ENCODE peak calls at places on chromosomes 6 and 20, in four cellular contexts. Z, L, G and H are unnamed samples.

GRCh38 chr6:143767433-143767832 is 75.7 kb upstream of the LTV1 start:
- DNase-seq in Z (no peak), L (no peak), G (no peak), H (no peak)

GRCh38 chr20:40046703-40047102 is 642.3 kb downstream of the MAFB start:
- DNase-seq in G (no peak), L (no peak), Z (no peak), H (no peak)

GRCh38 chr6:106377061-106377540 is 16.6 kb downstream of the CRYBG1 start:
- DNase-seq in L (no peak), Z (no peak), G (no peak), H (no peak)

GRCh38 chr6:30615958-30616810 is 859 bp downstream of the PPP1R10 start:
- DNase-seq in Z (peak), G (peak), L (no peak), H (no peak)

GRCh38 chr6:79076160-79076559 is 1.9 kb downstream of the PHIP start:
- DNase-seq in G (peak), L (no peak), Z (peak), H (no peak)

GRCh38 chr6:37550436-37550835 is 50.7 kb upstream of the CCDC167 start:
- DNase-seq in Z (no peak), G (no peak), L (no peak), H (no peak)

GRCh38 chr6:42239736-42240375 is 22.2 kb upstream of the MRPS10 start:
- DNase-seq in Z (no peak), G (no peak), L (no peak), H (no peak)

GRCh38 chr6:11909696-11910132 is 102.4 kb upstream of the HIVEP1 start:
- DNase-seq in L (no peak), G (no peak), Z (no peak), H (no peak)

GRCh38 chr6:93136111-93136510 is 283.2 kb downstream of the EPHA7 start:
- DNase-seq in Z (no peak), G (no peak), L (no peak), H (no peak)

GRCh38 chr20:37394543-37395410 is 48.8 kb downstream of the SRC start:
- DNase-seq in L (no peak), Z (no peak), G (no peak), H (no peak)

GRCh38 chr20:36483919-36484808 is 57.2 kb upstream of the MYL9 start:
- DNase-seq in G (no peak), Z (no peak), L (no peak), H (no peak)

GRCh38 chr6:52162940-52163908 is 23.0 kb upstream of the IL17A start:
- DNase-seq in Z (peak), L (peak), G (peak), H (peak)

GRCh38 chr6:162572240-162572639 is 155.3 kb downstream of the PRKN start:
- DNase-seq in L (no peak), Z (no peak), G (no peak), H (no peak)

GRCh38 chr6:138486249-138487121 is 12.8 kb downstream of the NHSL1 start:
- DNase-seq in L (no peak), G (no peak), Z (peak), H (no peak)

GRCh38 chr20:35601990-35602389 is 13.6 kb upstream of the SPAG4 start:
- DNase-seq in Z (no peak), L (no peak), G (no peak), H (no peak)

GRCh38 chr20:19301142-19301541 is 88.7 kb downstream of the SLC24A3 start:
- DNase-seq in Z (no peak), L (no peak), G (no peak), H (no peak)

GRCh38 chr20:31543966-31544598 is 29.8 kb downstream of the HM13 start:
- DNase-seq in G (no peak), Z (no peak), L (no peak), H (no peak)

GRCh38 chr20:20780127-20780822 is 67.8 kb upstream of the RALGAPA2 start:
- DNase-seq in Z (peak), L (no peak), G (no peak), H (no peak)

GRCh38 chr20:57790176-57790575 is 80.4 kb upstream of the PMEPA1 start:
- DNase-seq in Z (no peak), G (no peak), L (no peak), H (no peak)

GRCh38 chr6:65707134-65707826 is at the start of gene EYS:
- DNase-seq in Z (no peak), G (no peak), L (no peak), H (no peak)

GRCh38 chr6:21742238-21742660 is 148.7 kb downstream of the SOX4 start:
- DNase-seq in G (no peak), Z (no peak), L (peak), H (no peak)
- TF ChIP-seq SIN3A in G (no peak), Z (no peak), L (no peak), H (no peak)

GRCh38 chr20:58852559-58853271 is at the start of gene GNAS:
- DNase-seq in G (peak), L (no peak), Z (peak), H (no peak)
- TF ChIP-seq TCF7L2 in G (no peak), L (no peak), Z (no peak), H (no peak)

DNA sequence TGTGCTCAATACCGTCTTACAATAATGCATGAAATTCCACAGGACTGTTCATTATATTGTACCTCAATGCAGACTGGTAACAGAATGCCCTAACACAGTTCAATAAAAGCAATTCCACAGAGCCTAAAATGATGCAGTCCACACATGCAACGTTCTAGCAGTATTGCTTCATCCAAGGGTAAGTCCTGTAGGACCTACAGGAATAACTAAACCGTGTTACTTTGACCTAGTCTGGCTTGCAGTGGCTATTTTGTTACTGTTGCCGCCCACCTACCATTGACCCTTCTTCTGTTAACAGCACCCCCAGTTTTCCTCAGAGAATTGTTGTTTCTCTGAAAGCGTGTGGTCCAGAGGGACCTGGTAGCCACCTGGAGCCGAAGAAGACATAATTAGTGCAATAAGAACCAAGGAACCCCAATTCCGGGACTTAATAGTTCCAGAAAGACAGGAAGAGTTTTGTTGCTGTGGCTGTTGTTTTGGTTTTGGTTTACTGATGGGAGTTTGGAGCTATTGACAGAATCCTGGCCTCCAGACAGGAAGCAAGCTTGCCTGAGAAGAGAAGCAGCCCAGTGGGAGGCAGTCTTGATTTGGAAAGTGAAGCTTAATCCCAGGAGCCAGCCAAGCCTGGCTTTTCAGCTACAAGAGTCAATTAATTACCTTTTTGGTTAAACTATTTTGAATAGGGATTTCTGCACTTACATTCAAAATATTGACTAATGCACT is 91.3 kb downstream of the FRK start:
- DNase-seq in Z (no peak), G (no peak), L (no peak), H (no peak)
- TF ChIP-seq REST in Z (no peak), G (no peak), L (no peak), H (no peak)

GRCh38 chr20:9255171-9255570 is 186.3 kb downstream of the PLCB4 start:
- DNase-seq in Z (no peak), L (no peak), G (no peak), H (no peak)

GRCh38 chr20:9258891-9259290 is 190.0 kb downstream of the PLCB4 start:
- DNase-seq in L (no peak), G (no peak), Z (no peak), H (no peak)

GRCh38 chr20:9250511-9250910 is 181.6 kb downstream of the PLCB4 start:
- DNase-seq in Z (no peak), G (no peak), L (no peak), H (no peak)

GRCh38 chr20:9256359-9256758 is 187.5 kb downstream of the PLCB4 start:
- DNase-seq in Z (no peak), G (no peak), L (no peak), H (no peak)

GRCh38 chr20:9253140-9253539 is 184.3 kb downstream of the PLCB4 start:
- DNase-seq in L (no peak), G (no peak), Z (no peak), H (no peak)
- TF ChIP-seq SIN3A in L (no peak), G (no peak), Z (no peak), H (no peak)

DNA sequence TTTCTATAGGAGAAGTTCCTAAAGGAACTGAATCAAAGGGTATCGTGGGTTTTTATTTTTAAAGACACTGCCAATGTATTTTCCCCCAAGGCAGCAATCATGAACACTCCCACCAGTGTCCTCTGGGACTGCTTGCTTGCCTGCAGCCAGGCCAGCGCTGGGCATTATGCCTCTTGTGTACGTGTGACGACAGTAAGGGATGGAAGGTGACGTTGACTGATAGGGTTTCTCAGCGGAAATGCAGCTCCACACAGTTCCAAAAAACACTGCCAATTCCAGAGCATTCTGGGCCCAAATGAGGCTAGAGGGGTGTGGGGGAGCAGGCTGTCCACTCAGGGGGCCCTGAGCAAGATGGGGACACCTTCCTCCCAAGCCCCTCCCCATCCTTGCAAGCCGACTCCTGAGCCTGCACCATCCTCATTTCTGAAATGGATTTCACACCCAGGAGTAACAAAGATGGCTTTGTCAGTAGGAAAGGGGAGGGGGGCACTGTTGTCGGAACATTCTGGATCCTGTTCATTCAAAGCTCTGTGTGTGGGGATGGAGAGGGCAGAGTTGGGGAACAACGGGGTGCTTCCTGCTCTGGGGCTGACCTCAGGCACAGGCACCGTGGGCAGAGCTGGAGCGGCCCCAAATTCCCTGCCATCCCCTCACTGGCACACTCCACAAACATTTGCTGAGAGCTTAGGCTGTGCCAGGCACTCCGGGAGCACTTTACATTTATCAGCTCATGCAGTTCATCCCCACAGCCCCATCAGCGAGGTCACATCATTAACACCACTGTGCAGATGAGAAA is 20.0 kb downstream of the PREX1 start:
- DNase-seq in G (no peak), L (no peak), Z (no peak), H (no peak)
- TF ChIP-seq TCF7L2 in G (no peak), L (no peak), Z (no peak), H (no peak)

DNA sequence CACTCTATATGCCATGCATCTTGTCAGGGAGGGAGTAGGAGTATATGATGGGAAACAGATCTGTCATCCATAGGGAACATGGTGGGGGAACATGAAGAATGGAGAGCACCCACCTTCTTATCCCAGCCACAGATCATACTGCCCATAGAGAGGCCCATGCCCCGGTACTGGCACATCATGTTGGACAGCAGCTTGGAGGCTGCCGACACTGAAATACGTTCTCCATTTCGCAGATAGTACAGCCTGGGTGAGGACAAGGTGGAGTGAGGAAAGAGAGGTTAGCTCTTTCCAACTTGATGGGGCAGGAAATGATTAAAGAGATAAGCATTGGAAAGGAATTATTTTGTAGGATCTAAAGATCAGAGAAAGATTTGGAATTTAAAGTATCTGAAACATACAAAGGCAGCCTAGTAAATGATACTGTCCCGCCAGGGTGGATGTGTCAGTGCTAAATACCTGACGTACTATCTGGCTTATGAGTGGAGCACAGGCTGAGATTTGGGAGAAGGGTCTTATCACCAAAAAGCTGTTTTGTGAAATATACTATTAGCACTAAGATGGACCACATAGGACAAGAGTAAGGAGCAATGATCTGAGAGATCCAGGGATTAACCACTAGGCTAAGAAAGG is 1.7 kb downstream of the PSMB8 start:
- DNase-seq in Z (no peak), L (no peak), G (no peak), H (no peak)
- TF ChIP-seq REST in Z (no peak), L (no peak), G (no peak), H (no peak)

DNA sequence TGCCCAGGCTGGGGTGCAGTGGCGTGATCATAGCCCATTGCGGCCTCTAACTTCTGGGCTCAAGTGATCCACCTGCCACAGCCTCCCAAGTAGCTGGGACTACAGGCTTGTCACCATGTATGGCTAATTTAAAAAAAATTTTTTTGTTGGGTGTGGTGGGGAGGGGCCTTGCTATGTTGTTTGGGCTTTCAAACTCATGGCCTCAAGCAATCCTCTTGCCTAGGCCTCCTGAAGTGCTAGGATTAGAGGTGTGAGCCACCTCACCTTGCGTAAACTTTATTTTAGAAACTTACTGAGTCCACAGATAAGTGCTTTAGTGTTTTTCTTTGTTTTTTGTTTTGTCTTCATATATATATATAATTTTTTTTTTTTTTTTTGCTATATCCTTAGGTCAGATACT is 9.1 kb downstream of the SMAP1 start:
- DNase-seq in G (no peak), L (no peak), Z (no peak), H (no peak)
- TF ChIP-seq SIN3A in G (no peak), L (no peak), Z (no peak), H (no peak)

GRCh38 chr6:7257521-7258230 is 55.3 kb downstream of the SSR1 start:
- DNase-seq in G (no peak), L (no peak), Z (no peak), H (no peak)

GRCh38 chr6:7255918-7256317 is 57.1 kb downstream of the SSR1 start:
- DNase-seq in Z (no peak), L (no peak), G (no peak), H (no peak)

GRCh38 chr6:7256785-7257184 is 56.2 kb downstream of the SSR1 start:
- DNase-seq in G (no peak), L (no peak), Z (no peak), H (no peak)

GRCh38 chr6:7252390-7252789 is 60.6 kb downstream of the SSR1 start:
- DNase-seq in Z (no peak), G (no peak), L (no peak), H (no peak)

DNA sequence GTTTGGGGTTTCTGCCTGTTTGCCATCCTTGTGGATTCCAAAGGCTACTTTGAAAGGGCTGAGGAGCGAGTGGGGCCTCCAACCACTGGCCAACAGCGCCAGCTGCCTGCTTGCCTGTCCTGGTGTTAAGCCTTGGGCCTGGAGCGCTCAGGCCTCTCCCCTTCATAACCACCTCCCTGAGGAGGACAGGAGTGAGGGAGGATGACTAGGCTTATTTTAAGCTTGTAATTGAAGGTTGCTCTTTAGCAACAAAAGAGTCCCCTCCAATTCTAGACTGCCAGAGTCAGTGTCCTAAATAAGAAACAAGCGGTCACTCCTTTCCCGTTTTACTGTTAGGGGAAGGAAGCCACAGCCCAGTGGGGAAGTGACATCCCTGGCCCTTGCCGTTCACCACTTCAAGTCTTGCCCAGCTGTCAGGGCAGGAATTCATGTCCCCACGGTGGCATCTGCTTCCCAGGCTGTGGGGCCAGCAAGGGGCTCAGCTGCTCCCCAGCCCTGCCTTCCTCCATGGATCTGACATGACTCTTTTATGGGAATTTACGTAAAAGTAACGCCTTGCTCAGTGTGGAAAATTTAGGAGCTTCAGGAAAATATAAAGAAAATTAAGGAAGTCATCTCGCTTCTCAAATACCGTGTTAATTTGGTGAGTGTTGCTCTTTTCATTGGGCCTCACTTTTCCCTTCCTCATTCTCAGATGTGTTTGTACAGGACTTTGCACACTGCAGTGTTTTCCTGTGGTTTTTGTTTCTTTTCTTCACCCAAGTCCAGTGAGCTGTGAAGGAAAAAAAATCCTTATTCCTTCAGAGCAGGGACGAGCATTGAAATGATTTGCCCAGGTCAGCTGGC is 57.8 kb downstream of the SSR1 start:
- DNase-seq in Z (no peak), G (peak), L (no peak), H (no peak)
- TF ChIP-seq TCF7L2 in Z (no peak), G (no peak), L (no peak), H (no peak)